ENCODE peak calls at places on chromosome 9, in eight cellular contexts. One of them, this sample, is unnamed.

GRCh38 chr9:22307013-22307711 is 139.5 kb upstream of the DMRTA1 start:
- DNase-seq in tibial nerve: peak; percentile 15
- DNase-seq in DND-41: peak; percentile 15
- DNase-seq in ovary: no peak
- DNase-seq in CD4-positive, alpha-beta T cell: no peak
- DNase-seq in esophagus squamous epithelium: no peak
- DNase-seq in uterus: no peak
- DNase-seq in psoas muscle: no peak
- DNase-seq in this sample: no peak

GRCh38 chr9:95570150-95570549 is 53.4 kb upstream of the PTCH1 start:
- DNase-seq in ovary: no peak
- DNase-seq in DND-41: no peak
- DNase-seq in psoas muscle: no peak
- DNase-seq in CD4-positive, alpha-beta T cell: no peak
- DNase-seq in uterus: no peak
- DNase-seq in esophagus squamous epithelium: no peak
- DNase-seq in tibial nerve: no peak
- DNase-seq in this sample: no peak

GRCh38 chr9:32403567-32403966 is 19.1 kb downstream of the ACO1 start:
- DNase-seq in ovary: no peak
- DNase-seq in psoas muscle: no peak
- DNase-seq in DND-41: no peak
- DNase-seq in CD4-positive, alpha-beta T cell: no peak
- DNase-seq in tibial nerve: no peak
- DNase-seq in esophagus squamous epithelium: no peak
- DNase-seq in uterus: no peak
- DNase-seq in this sample: no peak

GRCh38 chr9:94921072-94921471 is 194.6 kb downstream of the AOPEP start:
- DNase-seq in DND-41: no peak
- DNase-seq in uterus: peak; percentile 76
- DNase-seq in CD4-positive, alpha-beta T cell: no peak
- DNase-seq in psoas muscle: no peak
- DNase-seq in ovary: no peak
- DNase-seq in tibial nerve: no peak
- DNase-seq in esophagus squamous epithelium: no peak
- DNase-seq in this sample: no peak

GRCh38 chr9:14281136-14281795 is 32.7 kb downstream of the NFIB start:
- DNase-seq in CD4-positive, alpha-beta T cell: no peak
- DNase-seq in tibial nerve: no peak
- DNase-seq in DND-41: no peak
- DNase-seq in psoas muscle: no peak
- DNase-seq in esophagus squamous epithelium: no peak
- DNase-seq in ovary: no peak
- DNase-seq in uterus: no peak
- DNase-seq in this sample: no peak

GRCh38 chr9:3508531-3509374 is 17.0 kb downstream of the RFX3 start:
- DNase-seq in ovary: no peak
- DNase-seq in esophagus squamous epithelium: no peak
- DNase-seq in uterus: no peak
- DNase-seq in tibial nerve: no peak
- DNase-seq in psoas muscle: no peak
- DNase-seq in DND-41: no peak
- DNase-seq in CD4-positive, alpha-beta T cell: no peak
- DNase-seq in this sample: no peak

GRCh38 chr9:109092587-109092986 is 27.2 kb downstream of the TMEM245 start:
- DNase-seq in DND-41: no peak
- DNase-seq in uterus: no peak
- DNase-seq in tibial nerve: no peak
- DNase-seq in ovary: no peak
- DNase-seq in psoas muscle: no peak
- DNase-seq in CD4-positive, alpha-beta T cell: no peak
- DNase-seq in esophagus squamous epithelium: no peak
- DNase-seq in this sample: no peak

GRCh38 chr9:129557192-129558036 is 63.5 kb downstream of the C9orf50 start:
- DNase-seq in DND-41: no peak
- DNase-seq in psoas muscle: no peak
- DNase-seq in ovary: peak; percentile 68
- DNase-seq in esophagus squamous epithelium: no peak
- DNase-seq in CD4-positive, alpha-beta T cell: no peak
- DNase-seq in tibial nerve: no peak
- DNase-seq in uterus: no peak
- DNase-seq in this sample: no peak

GRCh38 chr9:87567047-87567446 is 69.4 kb downstream of the DAPK1 start:
- DNase-seq in tibial nerve: no peak
- DNase-seq in ovary: no peak
- DNase-seq in CD4-positive, alpha-beta T cell: no peak
- DNase-seq in esophagus squamous epithelium: no peak
- DNase-seq in uterus: no peak
- DNase-seq in psoas muscle: no peak
- DNase-seq in DND-41: no peak
- DNase-seq in this sample: no peak

GRCh38 chr9:84926793-84927192 is 257.3 kb downstream of the NTRK2 start:
- DNase-seq in DND-41: no peak
- DNase-seq in psoas muscle: no peak
- DNase-seq in tibial nerve: no peak
- DNase-seq in esophagus squamous epithelium: no peak
- DNase-seq in uterus: no peak
- DNase-seq in ovary: no peak
- DNase-seq in CD4-positive, alpha-beta T cell: no peak
- DNase-seq in this sample: no peak

GRCh38 chr9:7536310-7536939 is 263.2 kb downstream of the DMAC1 start:
- DNase-seq in esophagus squamous epithelium: no peak
- DNase-seq in DND-41: peak; percentile 52
- DNase-seq in uterus: no peak
- DNase-seq in ovary: no peak
- DNase-seq in CD4-positive, alpha-beta T cell: no peak
- DNase-seq in psoas muscle: no peak
- DNase-seq in tibial nerve: peak; percentile 71
- DNase-seq in this sample: peak; percentile 27

GRCh38 chr9:503881-504852 is 289.5 kb downstream of the DOCK8 start:
- DNase-seq in esophagus squamous epithelium: no peak
- DNase-seq in ovary: peak; percentile 74
- DNase-seq in CD4-positive, alpha-beta T cell: peak; percentile 77
- DNase-seq in tibial nerve: peak; percentile 40
- DNase-seq in DND-41: peak; percentile 33
- DNase-seq in uterus: peak; percentile 68
- DNase-seq in psoas muscle: peak; percentile 88
- DNase-seq in this sample: peak; percentile 62

GRCh38 chr9:135300346-135301141 is 179.0 kb upstream of the PPP1R26 start:
- DNase-seq in tibial nerve: no peak
- DNase-seq in DND-41: no peak
- DNase-seq in uterus: no peak
- DNase-seq in CD4-positive, alpha-beta T cell: no peak
- DNase-seq in psoas muscle: no peak
- DNase-seq in esophagus squamous epithelium: no peak
- DNase-seq in ovary: no peak
- DNase-seq in this sample: no peak

GRCh38 chr9:120326076-120326693 is 253.8 kb downstream of the CDK5RAP2 start:
- DNase-seq in psoas muscle: no peak
- DNase-seq in uterus: no peak
- DNase-seq in tibial nerve: no peak
- DNase-seq in esophagus squamous epithelium: no peak
- DNase-seq in ovary: no peak
- DNase-seq in DND-41: no peak
- DNase-seq in CD4-positive, alpha-beta T cell: no peak
- DNase-seq in this sample: no peak

GRCh38 chr9:97907051-97907450 is 15.2 kb downstream of the TRMO start:
- DNase-seq in esophagus squamous epithelium: no peak
- DNase-seq in ovary: no peak
- DNase-seq in psoas muscle: no peak
- DNase-seq in uterus: no peak
- DNase-seq in CD4-positive, alpha-beta T cell: peak; percentile 32
- DNase-seq in tibial nerve: no peak
- DNase-seq in DND-41: peak; percentile 22
- DNase-seq in this sample: no peak

GRCh38 chr9:131776473-131776872 is 36.6 kb upstream of the RAPGEF1 start:
- DNase-seq in CD4-positive, alpha-beta T cell: no peak
- DNase-seq in uterus: no peak
- DNase-seq in psoas muscle: no peak
- DNase-seq in esophagus squamous epithelium: no peak
- DNase-seq in tibial nerve: no peak
- DNase-seq in ovary: no peak
- DNase-seq in DND-41: peak; percentile 59
- DNase-seq in this sample: no peak

GRCh38 chr9:21690561-21690960 is 111.9 kb upstream of the MTAP start:
- DNase-seq in esophagus squamous epithelium: no peak
- DNase-seq in CD4-positive, alpha-beta T cell: no peak
- DNase-seq in DND-41: no peak
- DNase-seq in psoas muscle: no peak
- DNase-seq in uterus: no peak
- DNase-seq in tibial nerve: no peak
- DNase-seq in ovary: no peak
- DNase-seq in this sample: no peak

GRCh38 chr9:131019387-131020239 is 10.6 kb downstream of the LAMC3 start:
- DNase-seq in tibial nerve: no peak
- DNase-seq in uterus: no peak
- DNase-seq in DND-41: no peak
- DNase-seq in esophagus squamous epithelium: no peak
- DNase-seq in CD4-positive, alpha-beta T cell: no peak
- DNase-seq in psoas muscle: peak; percentile 63
- DNase-seq in ovary: no peak
- DNase-seq in this sample: no peak

GRCh38 chr9:96641514-96641913 is 13.6 kb downstream of the PRXL2C start:
- DNase-seq in uterus: no peak
- DNase-seq in DND-41: no peak
- DNase-seq in CD4-positive, alpha-beta T cell: no peak
- DNase-seq in esophagus squamous epithelium: no peak
- DNase-seq in tibial nerve: no peak
- DNase-seq in ovary: no peak
- DNase-seq in psoas muscle: no peak
- DNase-seq in this sample: no peak

GRCh38 chr9:128142596-128142995 is 6.7 kb upstream of the LCN2 start:
- DNase-seq in uterus: no peak
- DNase-seq in psoas muscle: peak; percentile 29
- DNase-seq in CD4-positive, alpha-beta T cell: no peak
- DNase-seq in esophagus squamous epithelium: no peak
- DNase-seq in ovary: no peak
- DNase-seq in tibial nerve: no peak
- DNase-seq in DND-41: no peak
- DNase-seq in this sample: no peak

GRCh38 chr9:128142061-128142460 is 7.2 kb upstream of the LCN2 start:
- DNase-seq in uterus: no peak
- DNase-seq in ovary: no peak
- DNase-seq in CD4-positive, alpha-beta T cell: no peak
- DNase-seq in psoas muscle: peak; percentile 26
- DNase-seq in tibial nerve: no peak
- DNase-seq in esophagus squamous epithelium: no peak
- DNase-seq in DND-41: peak; percentile 36
- DNase-seq in this sample: no peak

GRCh38 chr9:128139621-128140020 is 9.6 kb upstream of the LCN2 start:
- DNase-seq in esophagus squamous epithelium: no peak
- DNase-seq in CD4-positive, alpha-beta T cell: no peak
- DNase-seq in DND-41: no peak
- DNase-seq in ovary: no peak
- DNase-seq in psoas muscle: peak; percentile 8
- DNase-seq in tibial nerve: no peak
- DNase-seq in uterus: no peak
- DNase-seq in this sample: no peak

GRCh38 chr9:128143409-128144238 is 5.6 kb upstream of the LCN2 start:
- DNase-seq in psoas muscle: peak; percentile 39
- DNase-seq in esophagus squamous epithelium: no peak
- DNase-seq in CD4-positive, alpha-beta T cell: no peak
- DNase-seq in ovary: no peak
- DNase-seq in tibial nerve: no peak
- DNase-seq in uterus: no peak
- DNase-seq in DND-41: no peak
- DNase-seq in this sample: no peak

GRCh38 chr9:128141604-128142003 is 7.6 kb upstream of the LCN2 start:
- DNase-seq in ovary: no peak
- DNase-seq in DND-41: no peak
- DNase-seq in uterus: no peak
- DNase-seq in esophagus squamous epithelium: no peak
- DNase-seq in psoas muscle: peak; percentile 8
- DNase-seq in CD4-positive, alpha-beta T cell: no peak
- DNase-seq in tibial nerve: no peak
- DNase-seq in this sample: no peak
- H3K27ac ChIP-seq in ovary: no peak overlapping the region
- H3K27ac ChIP-seq in DND-41: no peak overlapping the region
- H3K27ac ChIP-seq in uterus: no peak overlapping the region
- H3K27ac ChIP-seq in esophagus squamous epithelium: no peak overlapping the region
- H3K27ac ChIP-seq in psoas muscle: no peak overlapping the region
- H3K27ac ChIP-seq in CD4-positive, alpha-beta T cell: no peak overlapping the region
- H3K27ac ChIP-seq in tibial nerve: no peak overlapping the region
- H3K27ac ChIP-seq in this sample: no peak overlapping the region

GRCh38 chr9:107142430-107142829 is 140.6 kb upstream of the RAD23B start:
- DNase-seq in psoas muscle: no peak
- DNase-seq in ovary: no peak
- DNase-seq in DND-41: no peak
- DNase-seq in esophagus squamous epithelium: no peak
- DNase-seq in tibial nerve: no peak
- DNase-seq in uterus: no peak
- DNase-seq in CD4-positive, alpha-beta T cell: no peak
- DNase-seq in this sample: no peak
- H3K27ac ChIP-seq in psoas muscle: peak overlapping the region; percentile 31
- H3K27ac ChIP-seq in ovary: no peak overlapping the region
- H3K27ac ChIP-seq in DND-41: no peak overlapping the region
- H3K27ac ChIP-seq in esophagus squamous epithelium: no peak overlapping the region
- H3K27ac ChIP-seq in tibial nerve: no peak overlapping the region
- H3K27ac ChIP-seq in uterus: no peak overlapping the region
- H3K27ac ChIP-seq in CD4-positive, alpha-beta T cell: no peak overlapping the region
- H3K27ac ChIP-seq in this sample: no peak overlapping the region

DNA sequence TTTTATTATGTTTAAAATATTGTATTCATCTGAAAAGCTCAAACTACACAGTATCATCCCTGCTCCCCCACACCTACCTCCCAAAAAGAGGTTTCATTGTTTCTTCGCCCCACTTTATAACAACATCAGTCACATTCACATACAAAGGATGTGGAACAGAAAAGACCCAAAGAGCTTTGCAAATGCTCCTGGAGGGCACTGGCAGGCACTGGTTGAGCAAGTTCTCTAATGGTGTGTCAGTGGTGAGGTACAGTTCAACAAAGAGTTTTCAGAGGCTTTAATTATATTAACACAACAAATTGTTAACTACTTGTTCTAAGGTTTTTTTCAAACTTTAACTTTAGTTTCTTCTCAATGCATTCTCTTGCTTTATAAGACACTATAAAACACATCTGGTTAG is 54.1 kb upstream of the ECM2 start:
- DNase-seq in tibial nerve: no peak
- DNase-seq in esophagus squamous epithelium: no peak
- DNase-seq in DND-41: no peak
- DNase-seq in CD4-positive, alpha-beta T cell: no peak
- DNase-seq in psoas muscle: no peak
- DNase-seq in ovary: no peak
- DNase-seq in uterus: no peak
- DNase-seq in this sample: no peak
- H3K27ac ChIP-seq in tibial nerve: no peak overlapping the region
- H3K27ac ChIP-seq in esophagus squamous epithelium: peak overlapping the region; percentile 67
- H3K27ac ChIP-seq in DND-41: no peak overlapping the region
- H3K27ac ChIP-seq in CD4-positive, alpha-beta T cell: no peak overlapping the region
- H3K27ac ChIP-seq in psoas muscle: no peak overlapping the region
- H3K27ac ChIP-seq in ovary: peak overlapping the region; percentile 26
- H3K27ac ChIP-seq in uterus: peak overlapping the region; percentile 57
- H3K27ac ChIP-seq in this sample: no peak overlapping the region

DNA sequence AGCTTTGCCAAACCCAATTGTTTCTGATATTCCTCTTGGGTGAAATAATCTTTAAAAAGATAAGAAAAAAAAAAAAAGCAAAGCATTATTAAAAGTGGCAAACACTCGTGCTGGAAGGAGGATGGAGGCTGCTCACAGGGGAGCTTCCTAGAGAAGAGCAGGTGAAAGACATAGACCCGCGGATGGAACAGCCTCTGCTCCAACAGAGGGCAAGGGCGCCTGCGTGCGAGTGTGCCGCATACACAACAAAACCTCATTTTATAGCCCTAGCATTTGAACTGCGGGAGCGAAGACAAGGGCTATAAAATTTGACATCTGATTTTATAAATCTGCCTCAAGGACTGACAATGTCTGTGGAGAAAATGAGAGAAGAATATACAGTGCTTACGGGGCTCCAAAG is 33.5 kb upstream of the SLC25A51 start:
- DNase-seq in CD4-positive, alpha-beta T cell: no peak
- DNase-seq in ovary: no peak
- DNase-seq in uterus: no peak
- DNase-seq in esophagus squamous epithelium: no peak
- DNase-seq in psoas muscle: no peak
- DNase-seq in DND-41: no peak
- DNase-seq in tibial nerve: no peak
- DNase-seq in this sample: no peak
- H3K27ac ChIP-seq in CD4-positive, alpha-beta T cell: no peak overlapping the region
- H3K27ac ChIP-seq in ovary: no peak overlapping the region
- H3K27ac ChIP-seq in uterus: peak overlapping the region; percentile 60
- H3K27ac ChIP-seq in esophagus squamous epithelium: peak overlapping the region; percentile 43
- H3K27ac ChIP-seq in psoas muscle: no peak overlapping the region
- H3K27ac ChIP-seq in DND-41: no peak overlapping the region
- H3K27ac ChIP-seq in tibial nerve: no peak overlapping the region
- H3K27ac ChIP-seq in this sample: no peak overlapping the region